ENCODE peak calls at places on chromosomes 4 and X, in seven cellular contexts. One of them, this sample, is unnamed.

GRCh38 chrX:110055616-110056015 is 52.7 kb downstream of the TMEM164 start:
- DNase-seq in SK-N-SH: no peak
- DNase-seq in Panc1: no peak
- DNase-seq in GM12878: no peak
- DNase-seq in HepG2: no peak
- DNase-seq in K562: no peak
- DNase-seq in H1: no peak
- DNase-seq in this sample: no peak

GRCh38 chr4:19982556-19982955 is 269.1 kb upstream of the SLIT2 start:
- DNase-seq in GM12878: no peak
- DNase-seq in SK-N-SH: no peak
- DNase-seq in HepG2: no peak
- DNase-seq in K562: no peak
- DNase-seq in H1: no peak
- DNase-seq in Panc1: no peak
- DNase-seq in this sample: no peak

GRCh38 chr4:109703664-109704351 is 563 bp upstream of the CASP6 start:
- DNase-seq in GM12878: peak
- DNase-seq in HepG2: no peak
- DNase-seq in Panc1: no peak
- DNase-seq in H1: no peak
- DNase-seq in K562: no peak
- DNase-seq in SK-N-SH: no peak
- DNase-seq in this sample: no peak

GRCh38 chr4:165560941-165561340 is 182.1 kb downstream of the CPE start:
- DNase-seq in H1: no peak
- DNase-seq in Panc1: no peak
- DNase-seq in GM12878: no peak
- DNase-seq in SK-N-SH: no peak
- DNase-seq in K562: no peak
- DNase-seq in HepG2: no peak
- DNase-seq in this sample: no peak

GRCh38 chrX:16610121-16610565 is 39.8 kb upstream of the S100G start:
- DNase-seq in Panc1: no peak
- DNase-seq in HepG2: no peak
- DNase-seq in SK-N-SH: no peak
- DNase-seq in GM12878: no peak
- DNase-seq in K562: no peak
- DNase-seq in H1: no peak
- DNase-seq in this sample: no peak

GRCh38 chr4:125421547-125421946 is 106.8 kb downstream of the FAT4 start:
- DNase-seq in Panc1: no peak
- DNase-seq in SK-N-SH: no peak
- DNase-seq in K562: no peak
- DNase-seq in H1: no peak
- DNase-seq in GM12878: no peak
- DNase-seq in HepG2: no peak
- DNase-seq in this sample: no peak

GRCh38 chr4:55866290-55866907 is 13.0 kb downstream of the EXOC1 start:
- DNase-seq in H1: no peak
- DNase-seq in SK-N-SH: no peak
- DNase-seq in Panc1: no peak
- DNase-seq in GM12878: peak
- DNase-seq in HepG2: no peak
- DNase-seq in K562: peak
- DNase-seq in this sample: peak

GRCh38 chr4:122652379-122652778 is 31.5 kb upstream of the IL21 start:
- DNase-seq in K562: peak
- DNase-seq in H1: no peak
- DNase-seq in SK-N-SH: peak
- DNase-seq in HepG2: peak
- DNase-seq in Panc1: peak
- DNase-seq in GM12878: no peak
- DNase-seq in this sample: peak

GRCh38 chr4:90718926-90719325 is 591.7 kb downstream of the CCSER1 start:
- DNase-seq in HepG2: no peak
- DNase-seq in H1: no peak
- DNase-seq in Panc1: no peak
- DNase-seq in SK-N-SH: no peak
- DNase-seq in K562: no peak
- DNase-seq in GM12878: no peak
- DNase-seq in this sample: no peak

GRCh38 chrX:17376381-17377046 is 1.5 kb downstream of the NHS start:
- DNase-seq in K562: no peak
- DNase-seq in H1: peak
- DNase-seq in SK-N-SH: no peak
- DNase-seq in Panc1: no peak
- DNase-seq in GM12878: no peak
- DNase-seq in HepG2: no peak
- DNase-seq in this sample: no peak

GRCh38 chr4:101762025-101762424 is 28.5 kb upstream of the BANK1 start:
- DNase-seq in GM12878: no peak
- DNase-seq in K562: no peak
- DNase-seq in HepG2: no peak
- DNase-seq in H1: no peak
- DNase-seq in SK-N-SH: no peak
- DNase-seq in Panc1: no peak
- DNase-seq in this sample: no peak

DNA sequence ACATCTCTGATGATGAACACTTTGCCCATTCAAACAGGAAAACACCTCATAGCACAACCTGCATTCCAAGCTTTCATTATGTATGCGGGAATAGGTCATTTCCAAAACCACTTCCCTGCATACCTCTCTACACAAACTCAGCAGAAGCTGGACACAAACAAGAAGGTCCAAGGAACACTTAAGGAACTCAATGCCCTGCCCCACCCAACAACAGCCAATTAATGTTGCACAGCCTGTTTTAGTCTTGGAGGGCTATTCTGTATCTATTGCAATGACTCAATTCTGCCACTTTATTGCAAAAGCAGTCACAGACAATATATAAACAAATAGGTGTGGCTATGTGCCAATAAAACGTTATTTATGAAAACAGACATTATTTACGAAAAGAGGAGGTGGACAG is 16.7 kb downstream of the OPHN1 start:
- DNase-seq in Panc1: no peak
- DNase-seq in GM12878: no peak
- DNase-seq in HepG2: no peak
- DNase-seq in SK-N-SH: no peak
- DNase-seq in K562: no peak
- DNase-seq in H1: no peak
- DNase-seq in this sample: no peak
- TF ChIP-seq SIN3A in Panc1: no peak
- TF ChIP-seq SIN3A in GM12878: no peak
- TF ChIP-seq SIN3A in HepG2: no peak
- TF ChIP-seq SIN3A in SK-N-SH: no peak
- TF ChIP-seq SIN3A in K562: no peak
- TF ChIP-seq SIN3A in H1: no peak
- TF ChIP-seq SIN3A in this sample: no peak

GRCh38 chrX:39262641-39263040 is 461.4 kb downstream of the MID1IP1 start:
- DNase-seq in HepG2: no peak
- DNase-seq in GM12878: no peak
- DNase-seq in H1: no peak
- DNase-seq in Panc1: no peak
- DNase-seq in SK-N-SH: no peak
- DNase-seq in K562: no peak
- DNase-seq in this sample: no peak

GRCh38 chrX:39263946-39264483 is 462.8 kb downstream of the MID1IP1 start:
- DNase-seq in H1: no peak
- DNase-seq in GM12878: no peak
- DNase-seq in HepG2: no peak
- DNase-seq in Panc1: no peak
- DNase-seq in K562: no peak
- DNase-seq in SK-N-SH: no peak
- DNase-seq in this sample: no peak

GRCh38 chrX:39261446-39262147 is 460.3 kb downstream of the MID1IP1 start:
- DNase-seq in H1: no peak
- DNase-seq in K562: peak
- DNase-seq in SK-N-SH: peak
- DNase-seq in HepG2: peak
- DNase-seq in Panc1: peak
- DNase-seq in GM12878: no peak
- DNase-seq in this sample: peak

GRCh38 chrX:39258331-39258730 is 457.1 kb downstream of the MID1IP1 start:
- DNase-seq in Panc1: no peak
- DNase-seq in K562: peak
- DNase-seq in H1: no peak
- DNase-seq in SK-N-SH: no peak
- DNase-seq in HepG2: no peak
- DNase-seq in GM12878: no peak
- DNase-seq in this sample: no peak

DNA sequence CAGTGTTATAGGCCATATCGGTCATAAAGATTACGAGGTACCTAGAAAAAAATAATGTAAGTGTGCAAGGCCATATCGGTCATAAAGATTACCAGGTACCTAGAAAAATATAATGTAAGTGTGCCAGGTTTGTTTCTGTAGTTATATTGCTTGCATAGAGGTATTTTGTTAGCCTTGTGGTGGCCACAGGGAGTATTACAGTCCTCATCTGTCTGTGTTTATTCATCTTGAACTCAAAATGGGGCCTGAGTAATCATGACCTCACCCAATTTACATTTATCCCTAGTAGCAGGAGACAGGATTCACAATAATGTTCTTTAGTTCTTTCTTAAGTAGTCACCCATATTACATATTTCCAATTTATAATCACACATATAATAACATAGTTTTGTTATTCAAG is 459.7 kb downstream of the MID1IP1 start:
- DNase-seq in H1: no peak
- DNase-seq in SK-N-SH: no peak
- DNase-seq in Panc1: no peak
- DNase-seq in HepG2: no peak
- DNase-seq in GM12878: no peak
- DNase-seq in K562: no peak
- DNase-seq in this sample: no peak
- TF ChIP-seq SIN3A in H1: no peak
- TF ChIP-seq SIN3A in SK-N-SH: no peak
- TF ChIP-seq SIN3A in Panc1: no peak
- TF ChIP-seq SIN3A in HepG2: no peak
- TF ChIP-seq SIN3A in GM12878: no peak
- TF ChIP-seq SIN3A in K562: no peak
- TF ChIP-seq SIN3A in this sample: no peak

GRCh38 chrX:155768036-155768769 is 112.9 kb upstream of the VAMP7 start:
- DNase-seq in HepG2: no peak
- DNase-seq in SK-N-SH: peak
- DNase-seq in GM12878: no peak
- DNase-seq in Panc1: no peak
- DNase-seq in H1: no peak
- DNase-seq in K562: no peak
- DNase-seq in this sample: no peak
- TF ChIP-seq SIN3A in HepG2: no peak
- TF ChIP-seq SIN3A in SK-N-SH: no peak
- TF ChIP-seq SIN3A in GM12878: no peak
- TF ChIP-seq SIN3A in Panc1: no peak
- TF ChIP-seq SIN3A in H1: no peak
- TF ChIP-seq SIN3A in K562: no peak
- TF ChIP-seq SIN3A in this sample: no peak

GRCh38 chrX:118839334-118839958 is 15.8 kb downstream of the ZCCHC12 start:
- DNase-seq in Panc1: no peak
- DNase-seq in GM12878: no peak
- DNase-seq in SK-N-SH: peak
- DNase-seq in K562: peak
- DNase-seq in HepG2: peak
- DNase-seq in H1: peak
- DNase-seq in this sample: peak
- TF ChIP-seq SIN3A in Panc1: peak
- TF ChIP-seq SIN3A in GM12878: no peak
- TF ChIP-seq SIN3A in SK-N-SH: no peak
- TF ChIP-seq SIN3A in K562: no peak
- TF ChIP-seq SIN3A in HepG2: no peak
- TF ChIP-seq SIN3A in H1: no peak
- TF ChIP-seq SIN3A in this sample: no peak

DNA sequence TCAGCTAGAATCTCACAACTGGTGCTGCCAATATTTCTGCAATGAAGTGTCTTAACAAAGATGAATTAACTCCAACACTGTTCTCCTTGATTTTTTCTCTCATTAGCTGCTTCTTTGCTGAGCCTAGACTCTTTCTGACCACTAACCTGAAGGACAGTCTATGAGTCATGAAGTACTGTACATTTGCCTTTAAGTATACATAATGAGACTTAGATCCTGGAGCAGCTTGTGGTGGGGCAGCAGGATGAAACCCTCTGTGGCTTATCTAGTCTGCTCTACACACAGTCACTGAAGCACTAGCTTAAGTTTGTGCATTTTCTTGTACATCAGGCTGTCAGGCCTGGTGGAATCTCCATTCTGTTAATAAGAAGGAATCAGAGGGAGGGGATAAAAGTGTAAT is 307.4 kb upstream of the SMIM31 start:
- DNase-seq in GM12878: no peak
- DNase-seq in HepG2: no peak
- DNase-seq in Panc1: no peak
- DNase-seq in H1: no peak
- DNase-seq in K562: no peak
- DNase-seq in SK-N-SH: no peak
- DNase-seq in this sample: no peak
- TF ChIP-seq SIN3A in GM12878: no peak
- TF ChIP-seq SIN3A in HepG2: no peak
- TF ChIP-seq SIN3A in Panc1: no peak
- TF ChIP-seq SIN3A in H1: no peak
- TF ChIP-seq SIN3A in K562: no peak
- TF ChIP-seq SIN3A in SK-N-SH: no peak
- TF ChIP-seq SIN3A in this sample: no peak

GRCh38 chrX:18666614-18667013 is 5.3 kb downstream of the RS1 start:
- DNase-seq in HepG2: no peak
- DNase-seq in H1: no peak
- DNase-seq in GM12878: no peak
- DNase-seq in Panc1: no peak
- DNase-seq in K562: no peak
- DNase-seq in SK-N-SH: no peak
- DNase-seq in this sample: no peak

GRCh38 chrX:18668059-18668458 is 3.8 kb downstream of the RS1 start:
- DNase-seq in Panc1: no peak
- DNase-seq in K562: no peak
- DNase-seq in GM12878: no peak
- DNase-seq in SK-N-SH: no peak
- DNase-seq in HepG2: no peak
- DNase-seq in H1: no peak
- DNase-seq in this sample: no peak

GRCh38 chrX:18664947-18665346 is 7.0 kb downstream of the RS1 start:
- DNase-seq in Panc1: no peak
- DNase-seq in GM12878: no peak
- DNase-seq in HepG2: no peak
- DNase-seq in SK-N-SH: no peak
- DNase-seq in K562: no peak
- DNase-seq in H1: no peak
- DNase-seq in this sample: no peak

GRCh38 chrX:18672008-18672407 is at the start of gene RS1:
- DNase-seq in HepG2: no peak
- DNase-seq in GM12878: no peak
- DNase-seq in K562: no peak
- DNase-seq in SK-N-SH: no peak
- DNase-seq in Panc1: no peak
- DNase-seq in H1: no peak
- DNase-seq in this sample: no peak

DNA sequence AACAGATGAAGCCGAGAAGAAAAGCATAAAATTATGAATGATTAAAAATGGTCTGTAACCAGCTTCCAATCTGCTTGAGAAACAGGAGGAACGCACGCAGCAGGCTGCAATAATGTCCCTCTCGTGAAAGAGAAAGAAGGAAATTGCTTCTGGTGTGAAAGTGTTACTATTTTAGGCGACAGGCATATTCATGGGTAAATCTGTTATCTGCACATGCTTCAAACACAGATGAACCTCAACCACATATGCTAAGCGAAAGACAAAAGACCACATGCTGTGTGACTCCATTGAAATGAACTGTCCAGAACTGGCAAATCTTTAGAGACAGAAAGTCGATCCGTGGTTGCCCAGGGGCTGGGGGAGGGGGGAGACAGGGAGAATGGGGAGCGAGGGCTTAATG is 3.4 kb downstream of the RS1 start:
- DNase-seq in SK-N-SH: no peak
- DNase-seq in K562: no peak
- DNase-seq in HepG2: no peak
- DNase-seq in GM12878: peak
- DNase-seq in Panc1: no peak
- DNase-seq in H1: no peak
- DNase-seq in this sample: no peak
- TF ChIP-seq SIN3A in SK-N-SH: no peak
- TF ChIP-seq SIN3A in K562: no peak
- TF ChIP-seq SIN3A in HepG2: no peak
- TF ChIP-seq SIN3A in GM12878: no peak
- TF ChIP-seq SIN3A in Panc1: no peak
- TF ChIP-seq SIN3A in H1: no peak
- TF ChIP-seq SIN3A in this sample: no peak

This sample was measured in HCT116.